ENCODE peak calls at places on chromosomes 4 and X, in six cellular contexts. D is psoas muscle; Q is CD8-positive, alpha-beta T cell; A is breast epithelium; E is neural crest cell; O is cardiac fibroblast. X is an unnamed sample.

GRCh38 chrX:34146906-34147305 is 14.8 kb upstream of the FAM47A start:
- DNase-seq in D (no peak), E (no peak), O (no peak), A (no peak), Q (no peak), X (peak; percentile 64)

GRCh38 chrX:23515028-23515427 is 152.3 kb upstream of the PRDX4 start:
- DNase-seq in A (no peak), E (no peak), Q (no peak), O (no peak), D (no peak), X (no peak)

GRCh38 chrX:134235236-134235635 is 1.7 kb upstream of the CCDC160 start:
- DNase-seq in A (no peak), E (no peak), Q (no peak), D (no peak), O (no peak), X (no peak)

GRCh38 chr4:88030565-88031310 is 23.3 kb downstream of the PKD2 start:
- DNase-seq in E (no peak), A (no peak), Q (no peak), D (no peak), O (no peak), X (no peak)

GRCh38 chrX:71996138-71996537 is 85.5 kb downstream of the NHSL2 start:
- DNase-seq in D (no peak), O (no peak), E (no peak), Q (no peak), A (no peak), X (no peak)

GRCh38 chrX:40158036-40158706 is 60.4 kb upstream of the BCOR start:
- DNase-seq in D (peak; percentile 64), Q (no peak), E (peak; percentile 29), O (peak; percentile 19), A (no peak), X (no peak)

GRCh38 chrX:71128915-71129765 is 10.7 kb downstream of the MED12 start:
- DNase-seq in A (peak; percentile 62), O (peak; percentile 66), D (peak; percentile 74), E (peak; percentile 72), Q (peak; percentile 58), X (no peak)

GRCh38 chr4:155161357-155161756 is 47.1 kb upstream of the NPY2R start:
- DNase-seq in O (no peak), E (no peak), Q (no peak), D (no peak), A (no peak), X (no peak)

GRCh38 chr4:77009511-77010120 is 60.1 kb downstream of the SEPTIN11 start:
- DNase-seq in D (no peak), E (no peak), A (no peak), Q (no peak), O (no peak), X (no peak)

GRCh38 chr4:24105183-24106039 is 215.6 kb upstream of the PPARGC1A start:
- DNase-seq in Q (no peak), A (no peak), E (no peak), O (peak; percentile 97), D (no peak), X (no peak)

GRCh38 chr4:104064650-104065577 is 345.1 kb upstream of the TACR3 start:
- DNase-seq in O (peak; percentile 28), A (peak; percentile 49), E (peak; percentile 55), Q (no peak), D (peak; percentile 43), X (no peak)

GRCh38 chr4:122577808-122578781 is 42.8 kb downstream of the IL21 start:
- DNase-seq in D (no peak), Q (peak; percentile 34), A (no peak), O (peak; percentile 64), E (peak; percentile 40), X (no peak)

GRCh38 chr4:184400375-184400870 is 73.9 kb downstream of the IRF2 start:
- DNase-seq in Q (no peak), O (peak; percentile 99), E (no peak), A (no peak), D (peak; percentile 42), X (no peak)

GRCh38 chr4:85127653-85128052 is 161.2 kb upstream of the WDFY3 start:
- DNase-seq in A (no peak), D (no peak), O (peak; percentile 38), Q (no peak), E (peak; percentile 3), X (no peak)

GRCh38 chr4:11614426-11614825 is 185.7 kb upstream of the HS3ST1 start:
- DNase-seq in O (peak; percentile 16), D (no peak), E (no peak), A (no peak), Q (no peak), X (no peak)

GRCh38 chr4:83855044-83855443 is 319.1 kb downstream of the GPAT3 start:
- DNase-seq in A (no peak), Q (no peak), D (no peak), O (peak; percentile 98), E (no peak), X (no peak)

GRCh38 chr4:138398297-138398696 is 156.1 kb upstream of the SLC7A11 start:
- DNase-seq in A (no peak), D (no peak), E (no peak), O (peak; percentile 30), Q (no peak), X (no peak)

GRCh38 chr4:147846318-147847135 is 114.6 kb downstream of the ARHGAP10 start:
- DNase-seq in O (no peak), E (no peak), Q (no peak), A (no peak), D (no peak), X (no peak)

GRCh38 chrX:112513154-112513553 is 166.6 kb downstream of the LHFPL1 start:
- DNase-seq in A (no peak), D (no peak), Q (no peak), O (no peak), E (no peak), X (no peak)

GRCh38 chrX:41716217-41716616 is 7.8 kb upstream of the GPR82 start:
- DNase-seq in D (no peak), O (no peak), E (no peak), Q (no peak), A (no peak), X (no peak)

GRCh38 chr4:152784490-152785195 is 4.9 kb downstream of the ARFIP1 start:
- DNase-seq in E (no peak), Q (no peak), O (peak; percentile 87), D (no peak), A (no peak), X (no peak)

GRCh38 chr4:41060352-41061318 is 153.7 kb downstream of the APBB2 start:
- DNase-seq in Q (no peak), A (no peak), E (no peak), O (peak; percentile 28), D (no peak), X (no peak)
- TF ChIP-seq CTCF in Q (no peak), A (no peak), E (no peak), O (no peak), D (no peak), X (no peak)

DNA sequence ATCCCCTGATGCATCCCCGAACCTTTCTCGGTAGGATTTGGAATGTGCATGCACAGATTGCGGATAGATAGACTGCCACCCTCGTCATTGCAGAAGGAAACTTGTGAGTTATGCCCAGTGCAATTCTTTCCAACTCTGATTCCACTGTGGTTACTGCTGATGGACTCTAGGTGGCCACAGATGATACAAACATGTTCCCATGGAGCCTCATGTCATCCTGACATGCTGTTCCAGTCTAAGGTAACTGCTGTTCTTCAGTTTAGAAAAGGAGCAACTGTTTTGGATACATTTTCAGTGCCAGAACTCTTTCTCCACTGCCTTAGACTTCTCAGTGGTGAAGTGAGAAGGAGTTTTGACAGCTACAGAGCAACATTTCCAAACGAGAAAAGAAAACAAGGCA is 9.0 kb upstream of the VCX3B start:
- DNase-seq in O (no peak), D (no peak), A (no peak), Q (no peak), E (no peak), X (no peak)
- TF ChIP-seq CTCF in O (no peak), D (no peak), A (no peak), Q (no peak), E (peak; percentile 33), X (no peak)

GRCh38 chr4:67052981-67053380 is 492.3 kb downstream of the CENPC start:
- DNase-seq in O (no peak), E (no peak), Q (no peak), D (no peak), A (no peak), X (no peak)
- TF ChIP-seq CTCF in O (no peak), E (no peak), Q (no peak), D (no peak), A (no peak), X (no peak)

DNA sequence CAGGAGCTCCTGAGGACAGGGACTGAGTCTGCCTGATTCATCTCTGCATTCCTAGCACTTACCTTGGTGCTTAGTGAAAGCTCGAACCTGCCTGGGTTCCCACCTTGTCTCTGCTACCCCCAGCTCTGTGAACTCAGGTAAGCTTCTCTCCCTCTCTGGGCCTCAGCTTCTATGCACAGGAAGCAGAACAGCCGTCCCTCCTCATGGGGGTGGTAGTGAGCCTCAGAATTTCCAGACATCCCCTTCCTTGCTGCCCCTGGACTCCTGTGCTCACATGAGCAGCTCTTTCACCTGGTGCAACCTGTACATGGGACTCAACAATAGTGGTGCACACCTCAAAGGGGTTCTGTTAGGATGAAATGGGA is 50.8 kb downstream of the HTRA3 start:
- DNase-seq in Q (no peak), O (no peak), A (no peak), E (no peak), D (peak; percentile 39), X (no peak)
- TF ChIP-seq CTCF in Q (no peak), O (no peak), A (no peak), E (no peak), D (no peak), X (peak; percentile 33)